ENCODE peak calls at places on chromosomes 6 and 20, in five cellular contexts. One of them, this sample, is unnamed.
A peak's percentile ranks its signal among the peaks of the same experiment; 100 is the strongest.

GRCh38 chr6:146532702-146533101 is 10.9 kb upstream of the RAB32 start:
- DNase-seq in kidney: no peak
- DNase-seq in left lung: no peak
- DNase-seq in H1: no peak
- DNase-seq in breast epithelium: no peak
- DNase-seq in this sample: no peak

GRCh38 chr6:57021086-57021720 is 25.3 kb upstream of the KIAA1586 start:
- DNase-seq in breast epithelium: no peak
- DNase-seq in left lung: no peak
- DNase-seq in H1: no peak
- DNase-seq in kidney: no peak
- DNase-seq in this sample: no peak

GRCh38 chr20:58817748-58818147 is 33.0 kb downstream of the GNAS-AS1 start:
- DNase-seq in left lung: no peak
- DNase-seq in kidney: no peak
- DNase-seq in H1: no peak
- DNase-seq in breast epithelium: no peak
- DNase-seq in this sample: no peak

GRCh38 chr6:154460306-154461071 is 50.0 kb downstream of the CNKSR3 start:
- DNase-seq in breast epithelium: no peak
- DNase-seq in left lung: no peak
- DNase-seq in kidney: no peak
- DNase-seq in H1: no peak
- DNase-seq in this sample: no peak

GRCh38 chr6:116120430-116120829 is 5.5 kb downstream of the COL10A1 start:
- DNase-seq in kidney: no peak
- DNase-seq in breast epithelium: no peak
- DNase-seq in left lung: peak; percentile 51
- DNase-seq in H1: no peak
- DNase-seq in this sample: no peak

GRCh38 chr20:10447028-10447427 is 11.9 kb downstream of the SLX4IP start:
- DNase-seq in kidney: no peak
- DNase-seq in H1: no peak
- DNase-seq in breast epithelium: no peak
- DNase-seq in left lung: no peak
- DNase-seq in this sample: no peak

GRCh38 chr6:11953641-11954040 is 58.5 kb upstream of the HIVEP1 start:
- DNase-seq in left lung: no peak
- DNase-seq in kidney: no peak
- DNase-seq in breast epithelium: no peak
- DNase-seq in H1: no peak
- DNase-seq in this sample: no peak

GRCh38 chr6:11043961-11044711 is at the start of gene ELOVL2:
- DNase-seq in kidney: no peak
- DNase-seq in H1: no peak
- DNase-seq in left lung: peak; percentile 81
- DNase-seq in breast epithelium: no peak
- DNase-seq in this sample: no peak

GRCh38 chr6:53216301-53216700 is 67.7 kb upstream of the GCM1 start:
- DNase-seq in breast epithelium: no peak
- DNase-seq in left lung: no peak
- DNase-seq in H1: no peak
- DNase-seq in kidney: no peak
- DNase-seq in this sample: no peak

GRCh38 chr20:17661121-17661744 is 20.8 kb downstream of the RRBP1 start:
- DNase-seq in breast epithelium: no peak
- DNase-seq in left lung: no peak
- DNase-seq in kidney: peak; percentile 10
- DNase-seq in H1: no peak
- DNase-seq in this sample: peak; percentile 8

GRCh38 chr6:69917834-69918233 is 51.5 kb downstream of the COL19A1 start:
- DNase-seq in breast epithelium: no peak
- DNase-seq in kidney: no peak
- DNase-seq in left lung: no peak
- DNase-seq in H1: no peak
- DNase-seq in this sample: no peak

GRCh38 chr6:161319231-161319630 is 45.4 kb upstream of the AGPAT4 start:
- DNase-seq in breast epithelium: no peak
- DNase-seq in kidney: no peak
- DNase-seq in H1: no peak
- DNase-seq in left lung: no peak
- DNase-seq in this sample: no peak

GRCh38 chr6:44230034-44230675 is 6.8 kb downstream of the SLC29A1 start:
- DNase-seq in H1: no peak
- DNase-seq in kidney: no peak
- DNase-seq in breast epithelium: no peak
- DNase-seq in left lung: peak; percentile 38
- DNase-seq in this sample: no peak

GRCh38 chr6:7895125-7895423 is 15.5 kb downstream of the TXNDC5 start:
- DNase-seq in kidney: no peak
- DNase-seq in left lung: no peak
- DNase-seq in H1: no peak
- DNase-seq in breast epithelium: peak; percentile 12
- DNase-seq in this sample: no peak

GRCh38 chr6:33410711-33411631 is at the start of gene PHF1:
- DNase-seq in kidney: peak; percentile 94
- DNase-seq in breast epithelium: no peak
- DNase-seq in left lung: peak; percentile 90
- DNase-seq in H1: no peak
- DNase-seq in this sample: peak; percentile 31

GRCh38 chr6:147003186-147003585 is 201.0 kb upstream of the STXBP5 start:
- DNase-seq in breast epithelium: no peak
- DNase-seq in H1: no peak
- DNase-seq in kidney: no peak
- DNase-seq in left lung: no peak
- DNase-seq in this sample: no peak

GRCh38 chr20:37501940-37502339 is 19.1 kb upstream of the NNAT start:
- DNase-seq in breast epithelium: no peak
- DNase-seq in left lung: no peak
- DNase-seq in H1: no peak
- DNase-seq in kidney: no peak
- DNase-seq in this sample: no peak

GRCh38 chr6:47061631-47062300 is 19.6 kb upstream of the ADGRF1 start:
- DNase-seq in kidney: no peak
- DNase-seq in H1: no peak
- DNase-seq in breast epithelium: no peak
- DNase-seq in left lung: no peak
- DNase-seq in this sample: no peak

GRCh38 chr6:158978752-158979151 is 21.2 kb downstream of the RSPH3 start:
- DNase-seq in breast epithelium: no peak
- DNase-seq in left lung: no peak
- DNase-seq in H1: no peak
- DNase-seq in kidney: no peak
- DNase-seq in this sample: no peak

GRCh38 chr6:132604635-132605150 is 15.2 kb upstream of the TAAR5 start:
- DNase-seq in H1: no peak
- DNase-seq in left lung: no peak
- DNase-seq in breast epithelium: no peak
- DNase-seq in kidney: no peak
- DNase-seq in this sample: no peak

GRCh38 chr6:99130897-99131873 is 183.4 kb upstream of the FBXL4 start:
- DNase-seq in breast epithelium: no peak
- DNase-seq in H1: no peak
- DNase-seq in kidney: no peak
- DNase-seq in left lung: no peak
- DNase-seq in this sample: no peak

GRCh38 chr20:57748601-57749130 is 38.9 kb upstream of the PMEPA1 start:
- DNase-seq in breast epithelium: peak; percentile 81
- DNase-seq in left lung: peak; percentile 89
- DNase-seq in kidney: peak; percentile 94
- DNase-seq in H1: no peak
- DNase-seq in this sample: peak; percentile 65

GRCh38 chr20:63974402-63975200 is 4.8 kb downstream of the SAMD10 start:
- DNase-seq in kidney: peak; percentile 75
- DNase-seq in H1: no peak
- DNase-seq in breast epithelium: no peak
- DNase-seq in left lung: peak; percentile 51
- DNase-seq in this sample: no peak

GRCh38 chr20:47003223-47003622 is 108.6 kb downstream of the EYA2 start:
- DNase-seq in breast epithelium: no peak
- DNase-seq in H1: no peak
- DNase-seq in left lung: no peak
- DNase-seq in kidney: no peak
- DNase-seq in this sample: no peak

GRCh38 chr6:44045672-44046015 is 81.6 kb downstream of the MRPL14 start:
- DNase-seq in left lung: no peak
- DNase-seq in H1: no peak
- DNase-seq in kidney: peak; percentile 56
- DNase-seq in breast epithelium: no peak
- DNase-seq in this sample: no peak

GRCh38 chr6:44064089-44064947 is 62.9 kb downstream of the MRPL14 start:
- DNase-seq in kidney: no peak
- DNase-seq in left lung: no peak
- DNase-seq in H1: no peak
- DNase-seq in breast epithelium: no peak
- DNase-seq in this sample: no peak

GRCh38 chr6:70162972-70163371 is 139.9 kb downstream of the COL9A1 start:
- DNase-seq in left lung: no peak
- DNase-seq in kidney: no peak
- DNase-seq in breast epithelium: no peak
- DNase-seq in H1: no peak
- DNase-seq in this sample: no peak

GRCh38 chr6:26457407-26457795 is 354 bp upstream of the BTN2A1 start:
- DNase-seq in breast epithelium: no peak
- DNase-seq in H1: no peak
- DNase-seq in left lung: no peak
- DNase-seq in kidney: no peak
- DNase-seq in this sample: no peak

GRCh38 chr6:144667517-144667916 is 382.4 kb downstream of the UTRN start:
- DNase-seq in breast epithelium: no peak
- DNase-seq in left lung: no peak
- DNase-seq in H1: no peak
- DNase-seq in kidney: no peak
- DNase-seq in this sample: no peak

DNA sequence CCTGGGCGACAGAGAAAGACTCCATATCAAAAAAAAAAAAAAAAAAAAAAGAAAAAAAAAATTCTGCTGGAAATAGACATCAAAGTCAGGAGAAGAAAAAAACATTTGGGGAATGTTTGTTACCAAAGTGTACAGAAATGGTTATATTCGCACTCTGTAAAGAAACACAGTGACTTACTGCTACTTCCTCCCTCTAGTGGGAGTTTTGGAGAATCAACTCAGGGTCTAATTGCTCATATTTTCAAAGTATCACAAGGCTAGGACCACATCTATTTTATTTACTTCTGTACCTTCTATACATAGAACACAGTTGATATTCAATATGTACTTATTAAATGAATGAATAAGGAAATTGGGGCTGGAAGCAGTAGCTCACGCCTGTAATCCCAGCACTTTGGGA is 24.4 kb downstream of the ARG1 start:
- DNase-seq in H1: no peak
- DNase-seq in left lung: no peak
- DNase-seq in kidney: no peak
- DNase-seq in breast epithelium: no peak
- DNase-seq in this sample: no peak
- TF ChIP-seq CTCF in H1: peak; percentile 10
- TF ChIP-seq CTCF in left lung: no peak
- TF ChIP-seq CTCF in kidney: peak; percentile 21
- TF ChIP-seq CTCF in breast epithelium: no peak
- TF ChIP-seq CTCF in this sample: no peak

DNA sequence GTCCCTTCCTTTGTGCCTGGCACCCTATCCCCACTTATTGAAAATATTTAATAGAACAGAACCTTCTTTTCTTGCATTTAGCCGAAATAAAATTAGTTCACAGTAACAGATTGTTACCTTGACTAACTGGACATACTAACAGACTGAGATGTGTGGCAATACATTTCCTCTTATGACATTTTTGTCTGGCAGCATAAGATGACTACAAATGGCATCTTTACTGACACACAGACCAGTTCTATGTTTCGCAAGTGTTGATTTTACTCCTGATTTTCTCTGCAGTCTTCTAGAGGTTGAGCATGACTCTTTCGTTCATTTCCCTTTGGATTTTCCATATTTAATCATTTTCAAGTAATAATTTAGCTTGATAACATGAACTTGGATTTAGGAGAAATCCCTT is 474.6 kb downstream of the CBLN4 start:
- DNase-seq in H1: no peak
- DNase-seq in kidney: no peak
- DNase-seq in breast epithelium: no peak
- DNase-seq in left lung: no peak
- DNase-seq in this sample: no peak
- H3K9me3 ChIP-seq in H1: no peaks in the 10 kb centered on the region
- H3K9me3 ChIP-seq in kidney: no peaks in the 10 kb centered on the region
- H3K9me3 ChIP-seq in breast epithelium: no peaks in the 10 kb centered on the region
- H3K9me3 ChIP-seq in left lung: no peaks in the 10 kb centered on the region
- H3K9me3 ChIP-seq in this sample: no peaks in the 10 kb centered on the region

DNA sequence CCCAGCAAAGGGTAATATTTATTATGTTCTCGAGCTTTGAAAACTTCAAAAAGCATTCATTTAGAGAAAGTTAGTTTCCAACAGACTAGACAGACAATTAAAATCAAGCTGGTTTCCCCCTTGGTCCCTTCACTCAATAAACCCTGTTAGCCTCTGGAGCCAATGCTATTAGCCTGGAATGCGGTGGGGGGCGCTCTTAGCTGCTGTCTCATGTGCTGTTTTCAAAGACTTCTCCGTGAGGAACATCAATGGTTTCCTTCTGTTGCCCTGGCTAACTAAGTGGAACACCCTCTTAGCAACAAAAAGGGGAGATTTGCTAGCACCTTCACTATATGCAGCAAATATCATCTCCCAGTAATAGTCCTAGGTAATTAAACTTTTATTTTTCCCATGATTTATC is 86.4 kb downstream of the LY86 start:
- DNase-seq in kidney: no peak
- DNase-seq in breast epithelium: no peak
- DNase-seq in H1: no peak
- DNase-seq in left lung: no peak
- DNase-seq in this sample: no peak
- TF ChIP-seq CTCF in kidney: no peak
- TF ChIP-seq CTCF in breast epithelium: no peak
- TF ChIP-seq CTCF in H1: peak; percentile 71
- TF ChIP-seq CTCF in left lung: no peak
- TF ChIP-seq CTCF in this sample: no peak

DNA sequence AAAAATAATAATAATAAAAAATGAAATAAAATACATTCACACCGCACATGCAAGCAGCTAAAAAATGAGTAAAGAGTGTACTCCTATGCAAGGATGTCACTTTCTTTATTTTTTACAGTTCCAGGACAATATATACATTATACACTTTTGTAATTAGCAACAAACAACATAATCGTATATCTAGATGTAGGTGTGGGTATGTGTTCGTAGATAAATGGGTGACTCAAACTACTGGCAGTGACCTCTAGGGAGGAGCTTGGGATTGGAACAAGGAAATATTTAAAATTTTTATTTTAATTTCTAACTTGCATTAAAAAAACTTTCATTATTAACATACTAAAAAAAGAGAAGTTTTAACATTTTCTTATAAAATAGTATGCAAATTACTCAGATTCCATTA is 86.1 kb upstream of the MYLIP start:
- DNase-seq in left lung: no peak
- DNase-seq in kidney: no peak
- DNase-seq in breast epithelium: no peak
- DNase-seq in H1: no peak
- DNase-seq in this sample: no peak
- H3K9me3 ChIP-seq in left lung: no peaks in the 10 kb centered on the region
- H3K9me3 ChIP-seq in kidney: no peaks in the 10 kb centered on the region
- H3K9me3 ChIP-seq in breast epithelium: no peaks in the 10 kb centered on the region
- H3K9me3 ChIP-seq in H1: peaks cover 17% of the 10 kb centered on the region
- H3K9me3 ChIP-seq in this sample: no peaks in the 10 kb centered on the region

GRCh38 chr6:122726649-122727048 is 52.9 kb upstream of the FABP7 start:
- DNase-seq in breast epithelium: no peak
- DNase-seq in H1: no peak
- DNase-seq in kidney: no peak
- DNase-seq in left lung: no peak
- DNase-seq in this sample: no peak
- TF ChIP-seq CTCF in breast epithelium: no peak
- TF ChIP-seq CTCF in H1: peak; percentile 49
- TF ChIP-seq CTCF in kidney: peak; percentile 26
- TF ChIP-seq CTCF in left lung: no peak
- TF ChIP-seq CTCF in this sample: no peak